ENCODE peak calls at places on chromosomes 13 and 19, in seven cellular contexts. K is AG10803, T is neural progenitor cell, R is brain microvascular endothelial cell, Z is psoas muscle, H is foreskin fibroblast, U is fibroblast of pulmonary artery. B is an unnamed sample.

GRCh38 chr13:40876020-40876738 is 86.8 kb downstream of the SLC25A15 start:
- DNase-seq in K (no peak), T (no peak), R (no peak), Z (no peak), H (no peak), U (no peak), B (no peak)

GRCh38 chr13:109271991-109272454 is 514.4 kb downstream of the IRS2 start:
- DNase-seq in K (no peak), T (peak; percentile 60), R (peak; percentile 30), Z (no peak), H (no peak), U (no peak), B (no peak)

GRCh38 chr13:45362939-45363338 is 22.0 kb upstream of the TPT1 start:
- DNase-seq in K (no peak), T (peak; percentile 24), R (no peak), Z (no peak), H (no peak), U (no peak), B (no peak)

GRCh38 chr19:17339088-17339741 is 1.9 kb downstream of the GTPBP3 start:
- DNase-seq in K (no peak), T (no peak), R (no peak), Z (no peak), H (no peak), U (no peak), B (no peak)

GRCh38 chr13:84433024-84433423 is 550.8 kb upstream of the SLITRK1 start:
- DNase-seq in K (peak; percentile 74), T (no peak), R (peak; percentile 81), Z (no peak), H (peak; percentile 87), U (peak; percentile 44), B (no peak)

GRCh38 chr13:31947105-31947504 is 84.5 kb upstream of the FRY start:
- DNase-seq in K (peak; percentile 73), T (peak; percentile 16), R (no peak), Z (no peak), H (peak; percentile 32), U (no peak), B (no peak)

GRCh38 chr13:57635541-57635940 is 4.0 kb downstream of the PCDH17 start:
- DNase-seq in K (no peak), T (no peak), R (no peak), Z (no peak), H (no peak), U (no peak), B (no peak)

GRCh38 chr13:114118086-114118762 is 14.2 kb downstream of the RASA3 start:
- DNase-seq in K (no peak), T (no peak), R (peak; percentile 29), Z (peak; percentile 7), H (peak; percentile 57), U (no peak), B (no peak)

GRCh38 chr13:40388617-40389016 is 277.8 kb downstream of the FOXO1 start:
- DNase-seq in K (peak; percentile 13), T (no peak), R (peak; percentile 47), Z (no peak), H (peak; percentile 44), U (no peak), B (peak; percentile 77)

GRCh38 chr19:5687360-5688198 is 2.5 kb upstream of the RPL36 start:
- DNase-seq in K (no peak), T (no peak), R (no peak), Z (no peak), H (no peak), U (no peak), B (no peak)

GRCh38 chr19:15216363-15216762 is 15.6 kb upstream of the NOTCH3 start:
- DNase-seq in K (no peak), T (no peak), R (no peak), Z (no peak), H (no peak), U (no peak), B (no peak)

GRCh38 chr13:48942131-48942530 is 33.6 kb upstream of the FNDC3A start:
- DNase-seq in K (peak; percentile 23), T (no peak), R (peak; percentile 36), Z (no peak), H (peak; percentile 76), U (peak; percentile 64), B (no peak)

GRCh38 chr13:90105276-90105675 is 1242.2 kb upstream of the MIR17HG start:
- DNase-seq in K (peak; percentile 56), T (no peak), R (no peak), Z (no peak), H (peak; percentile 3), U (peak; percentile 33), B (no peak)

GRCh38 chr13:40206241-40207109 is 460.0 kb downstream of the FOXO1 start:
- DNase-seq in K (no peak), T (no peak), R (peak; percentile 59), Z (no peak), H (peak; percentile 27), U (peak; percentile 68), B (peak; percentile 57)

GRCh38 chr13:47025791-47026419 is 129.1 kb upstream of the HTR2A start:
- DNase-seq in K (no peak), T (no peak), R (no peak), Z (no peak), H (no peak), U (peak; percentile 29), B (no peak)

GRCh38 chr13:105940882-105941281 is 594.6 kb downstream of the EFNB2 start:
- DNase-seq in K (no peak), T (no peak), R (no peak), Z (no peak), H (no peak), U (no peak), B (no peak)

GRCh38 chr13:66657165-66657895 is 572.8 kb downstream of the PCDH9 start:
- DNase-seq in K (peak; percentile 90), T (peak; percentile 4), R (peak; percentile 99), Z (peak; percentile 69), H (peak; percentile 97), U (peak; percentile 99), B (no peak)

DNA sequence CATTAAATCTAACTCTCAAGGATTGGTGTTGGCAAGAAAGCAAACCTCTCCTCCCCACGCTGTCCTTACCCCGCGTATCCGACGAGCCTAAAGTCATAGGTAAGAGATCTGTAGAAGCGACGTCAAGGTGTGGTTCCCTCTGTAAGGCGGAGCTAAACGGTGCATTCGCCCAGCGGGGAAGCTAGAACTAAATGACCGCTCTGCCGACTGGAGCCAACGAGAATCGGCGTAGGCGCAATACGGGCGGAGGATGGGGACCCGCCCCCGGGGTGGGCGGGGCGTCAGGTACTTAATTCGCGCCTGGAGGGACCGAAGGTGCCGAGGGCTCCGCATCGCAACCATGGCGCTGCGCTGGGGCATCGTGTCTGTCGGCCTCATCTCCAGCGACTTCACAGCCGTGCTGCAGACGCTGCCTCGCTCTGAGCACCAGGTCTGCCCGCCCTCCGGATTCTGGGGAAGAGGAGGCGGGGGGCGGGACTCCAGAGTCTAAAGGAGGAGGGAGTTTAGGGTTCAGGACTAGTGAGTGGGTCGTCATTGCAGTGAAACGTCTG is at the start of gene DHDH:
- DNase-seq in K (no peak), T (peak; percentile 97), R (peak; percentile 24), Z (peak; percentile 55), H (peak; percentile 76), U (peak; percentile 49), B (no peak)
- H3K4me3 ChIP-seq in K (peak within 1 kb of the TSS; percentile 55), T (peak within 1 kb of the TSS; percentile 49), R (peak within 1 kb of the TSS; percentile 58), Z (peak within 1 kb of the TSS; percentile 64), H (peak within 1 kb of the TSS; percentile 51), U (peak within 1 kb of the TSS; percentile 51), B (peak within 1 kb of the TSS; percentile 45)

GRCh38 chr13:107867701-107868661 is 347.4 kb downstream of the LIG4 start:
- DNase-seq in K (no peak), T (peak; percentile 83), R (peak; percentile 36), Z (no peak), H (peak; percentile 25), U (peak; percentile 39), B (no peak)
- TF ChIP-seq CTCF in K (peak; percentile 48), T (peak; percentile 69), R (peak; percentile 73), Z (no peak), H (peak; percentile 12), U (peak; percentile 37), B (no peak)

GRCh38 chr13:95556981-95557380 is 4.5 kb downstream of the CLDN10 start:
- DNase-seq in K (no peak), T (no peak), R (no peak), Z (no peak), H (no peak), U (no peak), B (no peak)

GRCh38 chr13:95553271-95553588 is 710 bp downstream of the CLDN10 start:
- DNase-seq in K (no peak), T (peak; percentile 41), R (no peak), Z (no peak), H (no peak), U (no peak), B (no peak)

GRCh38 chr13:95553614-95554385 is 1.3 kb downstream of the CLDN10 start:
- DNase-seq in K (no peak), T (peak; percentile 55), R (no peak), Z (no peak), H (no peak), U (no peak), B (no peak)

GRCh38 chr13:95552208-95552538 is 347 bp upstream of the CLDN10 start:
- DNase-seq in K (no peak), T (no peak), R (no peak), Z (no peak), H (no peak), U (no peak), B (no peak)

GRCh38 chr13:95552539-95553270 is at the start of gene CLDN10:
- DNase-seq in K (no peak), T (peak; percentile 87), R (no peak), Z (peak; percentile 14), H (no peak), U (no peak), B (no peak)
- H3K4me3 ChIP-seq in K (no peak within 1 kb of the TSS), T (peak within 1 kb of the TSS; percentile 71), R (peak within 1 kb of the TSS; percentile 44), Z (peak within 1 kb of the TSS; percentile 44), H (no peak within 1 kb of the TSS), U (no peak within 1 kb of the TSS), B (no peak within 1 kb of the TSS)

GRCh38 chr13:92573467-92574057 is 653.0 kb upstream of the GPC6 start:
- DNase-seq in K (peak; percentile 2), T (peak; percentile 76), R (peak; percentile 11), Z (no peak), H (peak; percentile 4), U (peak; percentile 34), B (no peak)
- TF ChIP-seq CTCF in K (no peak), T (peak; percentile 70), R (peak; percentile 62), Z (no peak), H (no peak), U (peak; percentile 32), B (no peak)

GRCh38 chr19:6718741-6719539 is 1.5 kb downstream of the C3 start:
- DNase-seq in K (peak; percentile 5), T (peak; percentile 55), R (no peak), Z (peak; percentile 54), H (no peak), U (peak; percentile 75), B (no peak)
- H3K4me3 ChIP-seq in K (no peak overlapping the region), T (no peak overlapping the region), R (no peak overlapping the region), Z (peak overlapping the region; percentile 48), H (no peak overlapping the region), U (peak overlapping the region; percentile 94), B (no peak overlapping the region)

DNA sequence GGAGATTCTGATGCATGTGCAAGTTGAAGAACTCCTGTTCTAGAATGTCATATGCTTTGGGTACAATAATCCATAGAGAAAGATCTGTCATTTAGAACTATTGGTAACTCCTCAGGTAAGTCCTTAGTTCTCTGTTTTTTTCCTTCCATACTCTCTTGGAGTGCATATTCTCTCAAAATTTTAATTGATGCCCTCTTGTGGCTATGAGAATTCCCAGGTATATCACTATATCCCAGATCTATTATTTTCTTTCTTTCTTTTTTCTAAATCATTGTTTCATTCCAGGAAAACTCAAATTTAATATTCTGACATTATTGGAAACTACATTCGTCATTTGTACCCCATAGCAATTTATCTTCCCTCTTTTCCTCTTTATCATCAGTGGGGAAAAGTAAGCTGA is 485.4 kb downstream of the KLF5 start:
- DNase-seq in K (no peak), T (no peak), R (no peak), Z (no peak), H (no peak), U (peak; percentile 4), B (no peak)
- TF ChIP-seq CTCF in K (peak; percentile 9), T (no peak), R (no peak), Z (no peak), H (no peak), U (peak; percentile 12), B (no peak)

GRCh38 chr13:112603641-112604220 is 15.8 kb upstream of the TUBGCP3 start:
- DNase-seq in K (no peak), T (no peak), R (peak; percentile 63), Z (no peak), H (peak; percentile 47), U (peak; percentile 53), B (no peak)
- H3K4me3 ChIP-seq in K (no peak overlapping the region), T (no peak overlapping the region), R (no peak overlapping the region), Z (no peak overlapping the region), H (no peak overlapping the region), U (no peak overlapping the region), B (no peak overlapping the region)

B was measured in GM12864.